ENCODE peak calls at places on chromosomes 16 and 17, in eight cellular contexts. G is RWPE1, T is activated gamma-delta T cell treated with Interleukin-2 at 50 U/mL for 16 hours, I is germinal center, B is mucosa of gallbladder, W is H54, H is aorta, Z is GM12865. A is an unnamed sample.

GRCh38 chr17:28946239-28946638 is 5.1 kb downstream of the PHF12 start:
- DNase-seq in H (no peak), T (no peak), W (no peak), G (no peak), Z (no peak), B (no peak), I (no peak), A (no peak)

GRCh38 chr17:39538875-39539274 is 68.8 kb downstream of the NEUROD2 start:
- DNase-seq in Z (no peak), G (no peak), T (no peak), H (no peak), B (no peak), I (no peak), W (no peak), A (no peak)

GRCh38 chr17:79793924-79794304 is 3.0 kb downstream of the CBX8 start:
- DNase-seq in G (no peak), H (no peak), T (no peak), W (peak), B (no peak), I (no peak), Z (no peak), A (no peak)

GRCh38 chr17:4607773-4608187 is 23.5 kb downstream of the SMTNL2 start:
- DNase-seq in G (no peak), I (no peak), T (no peak), H (peak), W (no peak), Z (no peak), B (peak), A (peak)

GRCh38 chr17:1998426-1998784 is 26.7 kb downstream of the RTN4RL1 start:
- DNase-seq in W (no peak), H (peak), Z (no peak), I (no peak), T (no peak), G (no peak), B (no peak), A (no peak)

GRCh38 chr16:75695708-75696107 is 5.6 kb downstream of the DUXB start:
- DNase-seq in G (no peak), B (no peak), H (no peak), W (no peak), T (no peak), I (no peak), Z (peak), A (no peak)

GRCh38 chr16:20916289-20916688 is 15.7 kb downstream of the LYRM1 start:
- DNase-seq in T (no peak), H (no peak), B (no peak), I (no peak), G (no peak), W (no peak), Z (no peak), A (no peak)

GRCh38 chr17:32319548-32319905 is 22.4 kb downstream of the C17orf75 start:
- DNase-seq in W (peak), G (peak), H (peak), T (peak), B (peak), I (peak), Z (peak), A (peak)

GRCh38 chr17:21019976-21020575 is 22.7 kb downstream of the USP22 start:
- DNase-seq in Z (peak), T (peak), G (no peak), W (no peak), I (no peak), B (peak), H (peak), A (peak)

GRCh38 chr17:39898088-39898487 is 20.3 kb downstream of the GSDMB start:
- DNase-seq in W (no peak), G (no peak), T (no peak), I (no peak), H (no peak), Z (no peak), B (no peak), A (no peak)

GRCh38 chr17:57461082-57461481 is 204.8 kb downstream of the MSI2 start:
- DNase-seq in I (no peak), W (no peak), B (no peak), G (no peak), T (no peak), H (no peak), Z (peak), A (no peak)

GRCh38 chr17:22203208-22203715 is 510.9 kb downstream of the KCNJ18 start:
- DNase-seq in G (no peak), H (peak), B (no peak), T (no peak), Z (no peak), I (no peak), W (no peak), A (no peak)

GRCh38 chr16:1769402-1770300 is 1.7 kb downstream of the NME3 start:
- DNase-seq in B (no peak), Z (no peak), H (no peak), I (no peak), W (no peak), G (no peak), T (no peak), A (no peak)

GRCh38 chr17:17111401-17112393 is 69.4 kb downstream of the MPRIP start:
- DNase-seq in H (no peak), Z (no peak), G (no peak), T (no peak), W (no peak), I (no peak), B (no peak), A (no peak)

GRCh38 chr16:12300490-12300889 is 324.0 kb downstream of the SNX29 start:
- DNase-seq in I (no peak), Z (no peak), G (no peak), B (no peak), T (no peak), W (no peak), H (no peak), A (no peak)

GRCh38 chr16:72927199-72928088 is 120.5 kb downstream of the ZFHX3 start:
- DNase-seq in B (no peak), I (no peak), W (no peak), Z (no peak), G (peak), T (no peak), H (no peak), A (no peak)

GRCh38 chr16:85557976-85558589 is 55.0 kb upstream of the GSE1 start:
- DNase-seq in H (no peak), G (peak), W (no peak), I (no peak), Z (peak), T (no peak), B (peak), A (no peak)

GRCh38 chr16:51161440-51162195 is 10.5 kb upstream of the SALL1 start:
- DNase-seq in H (no peak), I (no peak), B (no peak), W (no peak), G (no peak), T (no peak), Z (no peak), A (no peak)

GRCh38 chr17:7969434-7969833 is 33.0 kb upstream of the GUCY2D start:
- DNase-seq in B (no peak), Z (no peak), W (no peak), I (no peak), H (no peak), T (no peak), G (no peak), A (no peak)

GRCh38 chr17:6269474-6269873 is 165.4 kb downstream of the AIPL1 start:
- DNase-seq in B (no peak), H (no peak), T (no peak), Z (peak), I (peak), G (peak), W (peak), A (no peak)

GRCh38 chr16:88685156-88686061 is 898 bp downstream of the SNAI3 start:
- DNase-seq in T (peak), W (peak), B (no peak), G (peak), H (peak), I (peak), Z (no peak), A (peak)

GRCh38 chr17:81854974-81855774 is 5.2 kb downstream of the P4HB start:
- DNase-seq in H (no peak), G (no peak), I (no peak), W (no peak), Z (peak), B (peak), T (no peak), A (no peak)

GRCh38 chr16:86862596-86862995 is 284.2 kb downstream of the FOXL1 start:
- DNase-seq in B (no peak), I (no peak), T (no peak), G (no peak), Z (no peak), H (no peak), W (no peak), A (no peak)

GRCh38 chr17:4326112-4326511 is 40.4 kb downstream of the UBE2G1 start:
- DNase-seq in W (no peak), H (no peak), B (no peak), I (no peak), T (no peak), G (no peak), Z (no peak), A (no peak)

GRCh38 chr17:80720624-80721577 is 176.3 kb downstream of the RPTOR start:
- DNase-seq in H (no peak), G (peak), Z (no peak), I (no peak), T (peak), W (peak), B (no peak), A (peak)